ENCODE peak calls at places on chromosomes 11 and 22, in ten cellular contexts. V, J, R, Z, X, Q, W, L, I and D are unnamed samples.

GRCh38 chr22:49554296-49554625 is 273.4 kb downstream of the BRD1 start:
- DNase-seq in Q (no peak), X (peak; percentile 42), W (no peak), I (no peak), V (no peak), L (no peak), J (no peak), R (no peak), Z (no peak), D (no peak)

GRCh38 chr22:49780992-49781782 is 46.5 kb downstream of the BRD1 start:
- DNase-seq in J (no peak), V (no peak), Q (no peak), X (no peak), W (no peak), L (no peak), I (no peak), Z (no peak), R (no peak), D (no peak)

GRCh38 chr11:2378527-2379210 is 1.6 kb downstream of the CD81 start:
- DNase-seq in Q (no peak), I (no peak), X (no peak), Z (no peak), R (peak; percentile 47), L (no peak), J (peak; percentile 49), V (no peak), W (peak; percentile 20), D (peak; percentile 15)

GRCh38 chr11:76716268-76716667 is 45.7 kb upstream of the LRRC32 start:
- DNase-seq in I (no peak), X (no peak), V (no peak), J (no peak), L (no peak), Z (no peak), R (no peak), Q (no peak), W (no peak), D (no peak)

GRCh38 chr11:95599959-95600586 is 189.5 kb downstream of the FAM76B start:
- DNase-seq in L (no peak), W (no peak), Z (no peak), J (no peak), I (no peak), Q (no peak), X (no peak), R (no peak), V (no peak), D (no peak)

GRCh38 chr11:69773626-69774353 is 1.4 kb downstream of the FGF4 start:
- DNase-seq in W (no peak), X (no peak), Q (no peak), L (no peak), Z (no peak), R (no peak), I (no peak), J (no peak), V (no peak), D (no peak)

GRCh38 chr11:28539239-28540025 is 431.2 kb downstream of the METTL15 start:
- DNase-seq in W (no peak), I (no peak), J (peak; percentile 33), Z (no peak), X (no peak), R (no peak), V (no peak), L (no peak), Q (no peak), D (no peak)

GRCh38 chr11:99773646-99774045 is 752.9 kb downstream of the CNTN5 start:
- DNase-seq in I (no peak), W (no peak), V (peak; percentile 53), Z (no peak), X (no peak), L (no peak), J (peak; percentile 3), Q (no peak), R (no peak), D (no peak)

GRCh38 chr11:43983221-43983795 is 40.9 kb downstream of the C11orf96 start:
- DNase-seq in R (no peak), I (no peak), Q (no peak), Z (no peak), X (no peak), J (peak; percentile 39), L (no peak), W (no peak), V (no peak), D (no peak)

GRCh38 chr11:7599209-7599608 is 74.1 kb downstream of the CYB5R2 start:
- DNase-seq in Q (no peak), R (no peak), L (no peak), W (no peak), J (no peak), V (no peak), Z (no peak), X (no peak), I (no peak), D (no peak)

GRCh38 chr22:47919893-47920292 is 1157.4 kb downstream of the TBC1D22A start:
- DNase-seq in R (no peak), I (no peak), L (no peak), V (no peak), Z (no peak), Q (no peak), W (no peak), X (no peak), J (no peak), D (no peak)

GRCh38 chr11:34546511-34547206 is 33.1 kb upstream of the ELF5 start:
- DNase-seq in I (no peak), X (no peak), L (no peak), J (no peak), Q (no peak), W (no peak), R (no peak), Z (no peak), V (no peak), D (no peak)

GRCh38 chr11:128302425-128303186 is 284.8 kb downstream of the ETS1 start:
- DNase-seq in W (no peak), R (no peak), I (no peak), L (peak; percentile 38), J (no peak), V (no peak), Q (no peak), X (no peak), Z (no peak), D (no peak)

GRCh38 chr11:78416285-78417174 is 1.1 kb downstream of the GAB2 start:
- DNase-seq in J (peak; percentile 80), V (peak; percentile 91), Q (peak; percentile 34), Z (peak; percentile 88), X (peak; percentile 93), I (peak; percentile 84), R (peak; percentile 78), W (peak; percentile 96), L (peak; percentile 82), D (peak; percentile 90)

GRCh38 chr11:72409458-72409857 is 24.9 kb downstream of the CLPB start:
- DNase-seq in I (no peak), Q (no peak), W (no peak), L (no peak), J (no peak), R (no peak), Z (no peak), V (no peak), X (no peak), D (no peak)
- TF ChIP-seq CTCF in I (no peak), Q (no peak), W (no peak), L (no peak), J (no peak), R (no peak), Z (no peak), V (no peak), X (no peak), D (no peak)

DNA sequence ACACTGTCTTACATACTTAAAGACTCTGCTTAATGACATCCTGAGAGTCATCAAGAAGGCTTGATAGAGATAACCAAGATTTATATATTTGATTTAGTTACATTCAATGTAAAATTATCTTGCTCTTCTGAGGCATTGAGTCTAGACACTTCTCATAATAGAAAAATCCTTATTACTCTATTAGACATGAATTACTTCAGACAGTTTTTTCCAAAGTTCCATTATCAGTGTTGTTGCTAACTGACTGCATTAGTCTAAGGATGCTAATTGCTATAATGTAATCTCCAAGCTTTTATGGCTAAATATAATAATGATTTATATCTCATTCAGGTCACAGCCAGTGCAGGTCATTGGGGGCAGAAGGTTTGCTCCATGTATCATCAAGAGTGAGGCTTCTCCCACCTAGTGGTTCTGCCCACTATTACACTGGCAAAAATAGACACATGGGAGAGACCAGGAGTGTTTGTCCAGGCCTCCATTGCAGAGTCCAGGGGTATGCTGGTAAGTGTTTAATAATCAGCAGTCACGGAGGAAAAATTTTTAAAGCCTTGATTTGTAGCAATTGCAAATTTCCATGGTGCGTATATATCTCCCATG is 377.2 kb upstream of the DDI1 start:
- DNase-seq in W (peak; percentile 25), V (no peak), I (no peak), Q (no peak), Z (no peak), R (no peak), X (no peak), J (peak; percentile 12), L (no peak), D (peak; percentile 67)
- TF ChIP-seq CTCF in W (peak; percentile 38), V (no peak), I (peak; percentile 9), Q (peak; percentile 32), Z (no peak), R (peak; percentile 28), X (no peak), J (no peak), L (no peak), D (peak; percentile 82)

GRCh38 chr11:62062223-62062861 is 61.5 kb upstream of the INCENP start:
- DNase-seq in J (no peak), I (no peak), V (no peak), L (no peak), Q (no peak), X (peak; percentile 15), R (no peak), Z (no peak), W (no peak), D (no peak)

GRCh38 chr11:62055970-62056369 is 67.8 kb upstream of the INCENP start:
- DNase-seq in W (no peak), I (no peak), L (no peak), V (no peak), Z (no peak), J (no peak), X (no peak), R (no peak), Q (no peak), D (no peak)

GRCh38 chr11:62064221-62064620 is 59.6 kb upstream of the INCENP start:
- DNase-seq in W (no peak), V (no peak), I (no peak), Q (no peak), R (no peak), Z (no peak), L (no peak), X (no peak), J (no peak), D (no peak)

GRCh38 chr11:62057069-62057468 is 66.7 kb upstream of the INCENP start:
- DNase-seq in V (no peak), W (no peak), Q (no peak), I (no peak), R (no peak), L (no peak), X (no peak), J (no peak), Z (no peak), D (no peak)

GRCh38 chr11:62061356-62062222 is 62.2 kb upstream of the INCENP start:
- DNase-seq in I (no peak), X (no peak), V (no peak), J (no peak), Q (no peak), R (no peak), Z (no peak), L (no peak), W (no peak), D (no peak)
- TF ChIP-seq CTCF in I (no peak), X (no peak), V (no peak), J (no peak), Q (no peak), R (no peak), Z (no peak), L (peak; percentile 17), W (no peak), D (no peak)

GRCh38 chr11:105153392-105153791 is 13.8 kb upstream of the CARD18 start:
- DNase-seq in V (no peak), Q (no peak), J (no peak), R (no peak), L (no peak), X (no peak), Z (no peak), W (no peak), I (no peak), D (no peak)
- TF ChIP-seq CTCF in V (no peak), Q (no peak), J (no peak), R (no peak), L (no peak), X (no peak), Z (no peak), W (no peak), I (no peak), D (no peak)